ENCODE peak calls at places on chromosomes 2 and 18, in five cellular contexts. R is esophagus squamous epithelium, P is sigmoid colon, L is A549, Q is right lobe of liver. X is an unnamed sample.

GRCh38 chr2:238163494-238164198 is 4.9 kb downstream of the ERFE start:
- DNase-seq in P (no peak), L (no peak), Q (no peak), R (no peak), X (peak)

GRCh38 chr2:58447586-58447985 is 206.5 kb upstream of the FANCL start:
- DNase-seq in L (no peak), Q (no peak), R (no peak), P (no peak), X (no peak)

GRCh38 chr2:102801098-102801718 is 39.4 kb downstream of the TMEM182 start:
- DNase-seq in P (no peak), L (no peak), Q (no peak), R (no peak), X (no peak)

GRCh38 chr2:73776381-73776780 is 3.5 kb downstream of the DUSP11 start:
- DNase-seq in R (no peak), P (no peak), L (no peak), Q (no peak), X (no peak)

GRCh38 chr18:23703057-23703986 is 14.1 kb downstream of the LAMA3 start:
- DNase-seq in L (peak), Q (no peak), P (no peak), R (no peak), X (no peak)

GRCh38 chr18:23943903-23944624 is 70.5 kb upstream of the TTC39C start:
- DNase-seq in R (no peak), P (peak), L (no peak), Q (no peak), X (no peak)

GRCh38 chr2:66576381-66577330 is 141.7 kb downstream of the MEIS1 start:
- DNase-seq in P (peak), Q (peak), L (peak), R (no peak), X (no peak)

GRCh38 chr18:63887424-63887823 is at the start of gene SERPINB2:
- DNase-seq in P (no peak), Q (no peak), L (no peak), R (no peak), X (no peak)

GRCh38 chr2:9178110-9178904 is 28.3 kb upstream of the ASAP2 start:
- DNase-seq in P (no peak), R (no peak), L (no peak), Q (no peak), X (no peak)

GRCh38 chr18:74840492-74841167 is 243.0 kb downstream of the ZNF407 start:
- DNase-seq in P (no peak), R (no peak), Q (no peak), L (no peak), X (no peak)

GRCh38 chr2:37389984-37390765 is 45.7 kb downstream of the QPCT start:
- DNase-seq in L (peak), R (no peak), P (no peak), Q (no peak), X (peak)

GRCh38 chr2:66346241-66346664 is 88.7 kb upstream of the MEIS1 start:
- DNase-seq in R (no peak), Q (no peak), P (no peak), L (no peak), X (no peak)

GRCh38 chr2:38386377-38386776 is 9.3 kb upstream of the ATL2 start:
- DNase-seq in L (no peak), P (no peak), R (no peak), Q (no peak), X (no peak)

GRCh38 chr2:36403675-36404230 is 48.2 kb downstream of the CRIM1 start:
- DNase-seq in R (no peak), L (peak), P (no peak), Q (no peak), X (no peak)

GRCh38 chr2:60947056-60947455 is 65.7 kb downstream of the REL start:
- DNase-seq in L (no peak), Q (no peak), P (no peak), R (no peak), X (no peak)

GRCh38 chr2:105397959-105398521 is 811 bp downstream of the FHL2 start:
- DNase-seq in R (no peak), Q (no peak), P (no peak), L (no peak), X (no peak)

GRCh38 chr2:241894681-241895426 is 25.3 kb downstream of the RTP5 start:
- DNase-seq in Q (peak), L (no peak), R (no peak), P (no peak), X (peak)

GRCh38 chr2:64212346-64212745 is 68.1 kb upstream of the PELI1 start:
- DNase-seq in P (no peak), R (no peak), Q (no peak), L (no peak), X (no peak)

GRCh38 chr2:86487062-86487461 is 45.9 kb downstream of the KDM3A start:
- DNase-seq in L (no peak), Q (no peak), R (no peak), P (no peak), X (no peak)

GRCh38 chr2:205070889-205071288 is 525.6 kb downstream of the PARD3B start:
- DNase-seq in R (no peak), Q (no peak), P (no peak), L (no peak), X (no peak)

GRCh38 chr18:46859855-46860254 is 57.5 kb downstream of the PIAS2 start:
- DNase-seq in P (no peak), Q (no peak), R (no peak), L (no peak), X (no peak)

GRCh38 chr2:129492528-129492927 is 486.9 kb upstream of the RAB6C start:
- DNase-seq in L (no peak), Q (no peak), P (no peak), R (no peak), X (no peak)

GRCh38 chr2:15982285-15982967 is 42.1 kb downstream of the MYCN start:
- DNase-seq in Q (no peak), P (no peak), R (no peak), L (no peak), X (no peak)

GRCh38 chr18:79123948-79124347 is 54.8 kb downstream of the ATP9B start:
- DNase-seq in R (no peak), P (no peak), Q (no peak), L (no peak), X (no peak)

GRCh38 chr2:86372133-86372532 is 34.7 kb upstream of the REEP1 start:
- DNase-seq in L (no peak), R (no peak), P (no peak), Q (no peak), X (no peak)

GRCh38 chr2:85995648-85996529 is 107.1 kb upstream of the ST3GAL5 start:
- DNase-seq in Q (no peak), P (peak), R (no peak), L (no peak), X (peak)

GRCh38 chr18:22168360-22168921 is 948 bp upstream of the GATA6 start:
- DNase-seq in L (peak), R (no peak), Q (peak), P (no peak), X (no peak)

GRCh38 chr18:74728586-74728985 is 130.9 kb downstream of the ZNF407 start:
- DNase-seq in Q (no peak), R (no peak), L (no peak), P (no peak), X (no peak)

GRCh38 chr2:184779777-184780176 is 181.4 kb downstream of the ZNF804A start:
- DNase-seq in L (no peak), R (no peak), Q (no peak), P (no peak), X (no peak)

GRCh38 chr2:15687720-15688119 is 96.1 kb downstream of the DDX1 start:
- DNase-seq in Q (peak), R (no peak), L (no peak), P (no peak), X (no peak)

GRCh38 chr2:2800697-2801096 is 469.6 kb upstream of the MYT1L start:
- DNase-seq in L (no peak), P (no peak), R (no peak), Q (no peak), X (no peak)

GRCh38 chr2:74206180-74206688 is 7.8 kb downstream of the MTHFD2 start:
- DNase-seq in Q (no peak), R (no peak), L (no peak), P (no peak), X (peak)

GRCh38 chr2:128237911-128238697 is 80.6 kb downstream of the HS6ST1 start:
- DNase-seq in R (no peak), Q (no peak), P (no peak), L (no peak), X (no peak)

GRCh38 chr2:25373269-25373981 is 31.7 kb upstream of the DNMT3A start:
- DNase-seq in R (no peak), Q (peak), P (peak), L (no peak), X (peak)

GRCh38 chr2:129903586-129904425 is 75.7 kb upstream of the RAB6C start:
- DNase-seq in R (no peak), P (no peak), Q (no peak), L (no peak), X (no peak)

GRCh38 chr2:187165936-187166335 is 282.1 kb downstream of the CALCRL start:
- DNase-seq in R (no peak), Q (no peak), P (no peak), L (no peak), X (no peak)

GRCh38 chr18:23183356-23184150 is 48.3 kb downstream of the CABLES1 start:
- DNase-seq in Q (no peak), P (no peak), R (no peak), L (no peak), X (no peak)

GRCh38 chr18:79682896-79683625 is 3.5 kb downstream of the CTDP1 start:
- DNase-seq in R (no peak), L (no peak), Q (no peak), P (no peak), X (peak)

GRCh38 chr2:112150851-112151250 is 12.7 kb downstream of the FBLN7 start:
- DNase-seq in Q (no peak), R (no peak), P (no peak), L (no peak), X (no peak)

GRCh38 chr2:230942920-230943896 is 18.2 kb upstream of the GPR55 start:
- DNase-seq in R (no peak), P (no peak), L (no peak), Q (no peak), X (peak)

GRCh38 chr2:188973650-188974049 is 523 bp upstream of the COL3A1 start:
- DNase-seq in L (no peak), R (no peak), Q (no peak), P (no peak), X (no peak)

GRCh38 chr2:188976545-188977268 is 2.5 kb downstream of the COL3A1 start:
- DNase-seq in P (no peak), L (no peak), Q (no peak), R (no peak), X (no peak)

GRCh38 chr2:188974184-188974583 is at the start of gene COL3A1:
- DNase-seq in L (no peak), P (peak), R (no peak), Q (no peak), X (no peak)

GRCh38 chr2:188978291-188979081 is 4.3 kb downstream of the COL3A1 start:
- DNase-seq in L (no peak), R (no peak), Q (no peak), P (no peak), X (no peak)

DNA sequence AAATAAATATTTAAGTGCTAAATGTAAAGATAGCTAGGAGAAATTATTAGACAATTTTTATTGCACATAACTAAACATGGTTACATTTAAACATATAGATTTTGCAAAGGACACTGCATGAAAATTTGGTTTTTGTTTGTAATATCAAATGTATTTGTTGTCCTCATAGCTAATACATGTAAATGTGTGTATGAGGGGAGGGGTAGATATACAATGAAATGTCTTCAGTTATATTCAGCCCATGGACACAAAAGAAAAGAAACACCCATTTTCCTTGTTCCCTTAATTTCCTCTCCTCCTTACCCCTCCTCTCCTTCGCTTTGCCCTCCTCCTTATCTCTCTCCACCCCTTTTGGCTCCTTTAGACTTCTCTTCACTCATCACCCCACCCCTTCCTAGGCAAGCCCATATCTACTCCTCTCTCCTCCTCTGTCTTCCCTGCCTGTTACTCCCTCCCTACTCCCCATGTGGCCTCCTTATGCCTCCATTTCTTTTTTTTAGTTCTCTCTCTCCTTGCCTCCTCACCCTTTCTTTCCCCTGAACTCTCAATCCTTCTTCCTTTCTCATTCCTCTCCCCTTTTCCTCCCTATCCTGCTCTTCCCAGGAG is 1.4 kb downstream of the COL3A1 start:
- DNase-seq in Q (no peak), R (no peak), L (no peak), P (peak), X (no peak)
- TF ChIP-seq POLR2A in Q (no peak), R (peak), L (no peak), P (no peak), X (no peak)

DNA sequence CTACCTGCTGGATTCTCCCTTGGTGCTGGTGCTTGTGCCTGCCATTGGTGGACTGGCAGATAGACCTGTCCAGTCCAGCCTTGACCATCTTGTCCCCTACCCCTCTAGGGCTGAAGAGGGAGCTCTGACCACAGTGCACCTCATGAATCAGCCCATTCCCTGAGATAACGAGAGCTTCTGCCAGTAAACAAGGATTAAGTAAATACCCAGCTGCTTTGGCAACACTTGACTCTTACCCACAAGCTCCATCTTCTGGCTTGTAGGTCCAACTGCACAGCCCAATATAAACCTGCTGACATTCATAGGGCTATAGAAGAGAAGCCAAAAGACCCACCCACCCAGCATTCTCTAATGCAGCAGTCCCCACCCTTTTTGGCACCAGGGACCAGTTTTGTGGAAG is 186.4 kb downstream of the PIK3C3 start:
- DNase-seq in P (no peak), Q (no peak), R (no peak), L (no peak), X (no peak)
- TF ChIP-seq CTCF in P (no peak), Q (peak), R (no peak), L (no peak), X (peak)

GRCh38 chr2:233418052-233418760 is 63.9 kb downstream of the DGKD start:
- DNase-seq in L (no peak), R (no peak), Q (no peak), P (no peak), X (no peak)
- H3K4me3 ChIP-seq in L (peak), R (no peak), Q (no peak), P (peak), X (peak)

GRCh38 chr18:52427521-52428175 is 87.7 kb downstream of the DCC start:
- DNase-seq in Q (no peak), P (no peak), R (no peak), L (no peak), X (no peak)

GRCh38 chr18:52422985-52423601 is 83.1 kb downstream of the DCC start:
- DNase-seq in L (no peak), P (no peak), Q (no peak), R (no peak), X (no peak)

GRCh38 chr18:52426462-52426861 is 86.5 kb downstream of the DCC start:
- DNase-seq in Q (no peak), R (no peak), P (no peak), L (no peak), X (no peak)

DNA sequence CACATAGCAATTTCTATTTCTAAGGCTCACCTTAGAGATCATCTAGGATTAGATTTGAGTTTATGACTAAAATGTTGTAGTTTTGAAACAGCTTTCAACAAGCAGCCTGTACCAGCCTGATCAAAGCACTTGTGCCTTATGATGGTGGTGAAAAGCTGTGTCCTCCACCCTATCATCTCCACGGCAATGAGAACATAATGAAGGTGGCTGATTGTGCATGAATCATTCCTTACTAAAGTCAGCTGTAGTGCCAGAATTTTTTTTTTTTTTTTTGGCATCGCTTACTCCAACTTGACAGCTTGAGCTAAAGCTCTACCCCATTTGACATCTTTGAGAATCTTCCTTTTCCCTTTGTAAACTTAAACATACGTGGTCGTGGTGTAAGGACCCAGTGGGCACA is 86.0 kb downstream of the DCC start:
- DNase-seq in L (no peak), P (no peak), Q (no peak), R (no peak), X (no peak)
- TF ChIP-seq POLR2A in L (no peak), P (no peak), Q (no peak), R (no peak), X (no peak)

GRCh38 chr2:43803113-43803512 is 29.3 kb downstream of the DYNC2LI1 start:
- DNase-seq in Q (no peak), L (no peak), R (no peak), P (no peak), X (no peak)

GRCh38 chr2:43802135-43802534 is 28.3 kb downstream of the DYNC2LI1 start:
- DNase-seq in L (no peak), P (no peak), Q (no peak), R (no peak), X (no peak)

GRCh38 chr2:43800894-43801293 is 27.1 kb downstream of the DYNC2LI1 start:
- DNase-seq in R (no peak), P (no peak), Q (no peak), L (no peak), X (no peak)

GRCh38 chr2:43796206-43796605 is 22.4 kb downstream of the DYNC2LI1 start:
- DNase-seq in Q (no peak), L (no peak), R (no peak), P (no peak), X (no peak)

GRCh38 chr2:43798300-43798699 is 24.5 kb downstream of the DYNC2LI1 start:
- DNase-seq in R (no peak), L (peak), P (no peak), Q (no peak), X (no peak)
- TF ChIP-seq CTCF in R (no peak), L (peak), P (no peak), Q (peak), X (no peak)

DNA sequence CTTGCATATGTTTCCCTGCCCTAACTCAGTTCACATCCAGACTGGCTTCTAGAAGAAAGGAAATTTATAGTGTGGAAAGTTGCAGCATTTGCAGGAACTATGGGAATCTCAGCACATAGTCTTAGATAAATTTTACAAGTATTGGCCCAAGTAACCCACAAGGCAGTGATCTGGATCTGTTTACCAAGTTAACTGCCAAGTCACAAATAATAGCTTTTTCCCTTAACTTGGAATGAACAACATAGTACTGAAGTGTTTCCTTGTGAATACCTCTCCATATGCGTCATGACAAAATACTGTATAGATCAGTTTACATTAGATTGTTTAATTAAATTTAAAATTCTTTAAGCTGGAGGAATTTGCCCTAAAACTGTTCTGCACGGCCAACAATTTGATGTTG is 255.8 kb upstream of the EPAS1 start:
- DNase-seq in P (no peak), L (no peak), R (no peak), Q (no peak), X (no peak)
- H3K4me3 ChIP-seq in P (no peak), L (no peak), R (no peak), Q (no peak), X (no peak)

X was measured in Peyer's patch.